ENCODE peak calls at places on chromosomes 3 and 15, in seven cellular contexts. M, T, U, E, F, X and V are unnamed samples.

GRCh38 chr3:16658004-16658932 is 53.0 kb upstream of the DAZL start:
- DNase-seq in U (no peak), E (no peak), X (no peak), M (no peak), F (no peak), T (peak), V (peak)

GRCh38 chr15:32222716-32223115 is 180.4 kb downstream of the GOLGA8K start:
- DNase-seq in M (no peak), U (no peak), E (no peak), T (no peak), F (no peak), X (no peak), V (no peak)

GRCh38 chr3:13497386-13497785 is 17.3 kb downstream of the HDAC11 start:
- DNase-seq in T (no peak), U (no peak), M (no peak), E (no peak), X (peak), F (no peak), V (no peak)

GRCh38 chr3:100005670-100006393 is 108.5 kb downstream of the FILIP1L start:
- DNase-seq in X (no peak), T (peak), F (no peak), E (no peak), M (no peak), U (no peak), V (no peak)

GRCh38 chr3:17151598-17152373 is 267.0 kb downstream of the PLCL2 start:
- DNase-seq in T (no peak), M (no peak), X (peak), F (no peak), U (no peak), E (no peak), V (peak)

GRCh38 chr15:101694261-101694660 is 30.0 kb downstream of the TARS3 start:
- DNase-seq in X (no peak), M (no peak), U (no peak), E (no peak), F (no peak), T (peak), V (peak)

GRCh38 chr3:108552267-108553159 is 36.7 kb downstream of the CIP2A start:
- DNase-seq in M (peak), X (no peak), U (peak), E (peak), T (peak), F (no peak), V (peak)

GRCh38 chr15:38748710-38749109 is 184.1 kb upstream of the RASGRP1 start:
- DNase-seq in X (no peak), M (no peak), F (no peak), T (no peak), U (no peak), E (no peak), V (no peak)

GRCh38 chr3:43019168-43019765 is 40.2 kb downstream of the GASK1A start:
- DNase-seq in E (no peak), X (no peak), F (no peak), T (no peak), M (no peak), U (no peak), V (no peak)

GRCh38 chr3:153783106-153783505 is 338.1 kb upstream of the ARHGEF26 start:
- DNase-seq in X (no peak), M (no peak), T (peak), E (no peak), U (no peak), F (no peak), V (no peak)

GRCh38 chr15:47027322-47027946 is 689.9 kb upstream of the SEMA6D start:
- DNase-seq in T (peak), E (no peak), X (no peak), F (peak), U (no peak), M (no peak), V (no peak)

DNA sequence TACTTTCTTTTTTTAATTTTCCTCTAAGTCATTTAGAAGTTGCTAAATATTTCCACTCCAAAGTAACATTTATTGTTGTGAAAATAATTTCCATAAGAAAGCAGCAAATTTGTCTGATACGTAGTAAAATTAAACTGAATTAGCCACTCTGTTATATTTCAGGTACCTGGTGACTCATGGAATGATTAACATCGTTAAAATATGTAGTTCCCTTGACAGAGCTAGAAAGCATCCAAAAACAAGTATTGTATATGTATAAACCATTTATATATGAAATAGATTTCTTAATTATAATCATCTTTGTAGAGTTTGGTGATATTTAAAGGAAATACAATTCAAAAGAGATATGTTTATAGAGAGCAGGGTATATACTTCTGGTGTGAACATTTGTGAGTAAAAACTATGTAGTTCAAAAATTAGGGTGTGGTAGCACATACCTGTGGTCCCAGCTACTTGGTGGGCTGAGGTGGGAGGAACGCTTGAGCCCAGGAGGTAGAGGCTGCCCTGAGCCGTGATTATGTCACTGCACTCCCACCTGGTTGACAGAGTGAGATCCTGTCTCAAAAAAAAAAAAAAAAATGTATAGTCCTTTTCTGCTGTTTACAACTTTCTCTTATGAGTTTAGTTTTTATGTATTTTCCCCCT is 36.6 kb downstream of the ATP11B start:
- DNase-seq in F (no peak), T (no peak), U (no peak), X (no peak), M (no peak), E (peak), V (no peak)
- TF ChIP-seq POLR2AphosphoS5 in F (no peak), T (no peak), U (no peak), X (no peak), M (no peak), E (no peak), V (no peak)

GRCh38 chr3:14792691-14793121 is 26.1 kb upstream of the FGD5 start:
- DNase-seq in F (no peak), T (no peak), M (no peak), U (no peak), E (no peak), X (no peak), V (no peak)
- TF ChIP-seq EZH2 in F (no peak), T (no peak), M (no peak), U (no peak), E (no peak), X (no peak), V (no peak)

GRCh38 chr15:71272932-71273331 is 157.7 kb downstream of the THSD4 start:
- DNase-seq in T (no peak), U (no peak), X (no peak), M (no peak), F (no peak), E (no peak), V (no peak)
- TF ChIP-seq POLR2AphosphoS5 in T (no peak), U (no peak), X (no peak), M (no peak), F (no peak), E (no peak), V (no peak)

DNA sequence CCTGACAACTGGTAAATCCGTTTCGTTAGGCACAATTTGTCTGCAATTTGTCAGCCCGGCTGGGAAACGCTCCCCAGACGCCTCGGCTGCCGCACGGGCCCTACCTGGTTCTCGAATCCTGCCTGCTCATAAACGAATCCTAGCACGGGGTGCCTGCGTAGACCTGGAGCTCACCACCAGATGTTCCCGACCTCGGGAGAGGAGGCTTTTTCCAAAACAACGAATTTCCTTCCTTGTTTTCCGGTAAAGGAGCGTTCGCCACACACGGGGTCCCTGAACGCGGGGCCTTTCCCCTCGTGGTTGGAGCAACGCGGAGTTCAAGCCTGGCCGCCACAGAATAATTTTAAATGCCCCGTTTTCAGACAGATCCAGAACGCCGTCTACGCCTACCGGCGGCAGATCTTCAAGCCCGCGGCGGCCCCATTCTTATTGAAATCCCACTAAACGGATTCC is 1.1 kb downstream of the GATA2 start:
- DNase-seq in X (no peak), U (no peak), M (peak), F (no peak), T (no peak), E (no peak), V (no peak)
- TF ChIP-seq EZH2 in X (peak), U (no peak), M (no peak), F (peak), T (peak), E (no peak), V (no peak)

DNA sequence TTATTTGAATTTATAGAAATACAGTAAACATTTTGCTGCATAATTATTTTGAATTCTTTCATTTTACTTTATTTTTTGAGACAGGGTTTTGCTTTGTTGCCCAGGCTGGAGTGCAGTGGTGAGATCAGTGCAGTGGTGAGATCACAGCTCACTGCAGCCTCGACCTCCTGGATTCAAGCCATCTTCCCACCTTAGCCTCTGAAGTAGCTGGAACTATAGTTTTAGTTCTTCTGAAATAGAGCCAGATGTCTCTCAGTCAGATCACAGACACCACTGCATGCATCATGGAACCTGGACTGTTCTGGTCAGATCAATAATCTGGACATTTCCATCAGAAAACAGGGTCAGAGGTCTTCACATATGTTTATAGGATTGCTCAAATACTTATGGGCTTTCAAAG is 7.9 kb downstream of the RPLP1 start:
- DNase-seq in U (no peak), T (no peak), F (no peak), E (no peak), M (no peak), X (no peak), V (no peak)
- TF ChIP-seq POLR2AphosphoS5 in U (no peak), T (no peak), F (no peak), E (no peak), M (no peak), X (no peak), V (no peak)

GRCh38 chr3:138944842-138945645 is 1.9 kb downstream of the FOXL2 start:
- DNase-seq in F (peak), M (no peak), U (no peak), E (no peak), T (peak), X (no peak), V (peak)

GRCh38 chr3:138947303-138948121 is 495 bp downstream of the FOXL2NB start:
- DNase-seq in M (no peak), U (no peak), E (no peak), F (peak), T (peak), X (no peak), V (peak)

GRCh38 chr3:138945646-138946553 is 1.0 kb downstream of the FOXL2 start:
- DNase-seq in U (no peak), X (no peak), F (peak), M (no peak), E (no peak), T (peak), V (peak)

GRCh38 chr3:138948371-138949001 is 1.5 kb downstream of the FOXL2NB start:
- DNase-seq in T (peak), E (no peak), M (no peak), F (no peak), U (no peak), X (no peak), V (no peak)

GRCh38 chr3:138946554-138947302 is at the start of the genes FOXL2 and FOXL2NB:
- DNase-seq in X (no peak), E (no peak), T (peak), U (no peak), F (peak), M (no peak), V (peak)
- TF ChIP-seq EZH2 in X (no peak), E (no peak), T (peak), U (no peak), F (peak), M (peak), V (no peak)